ENCODE peak calls at places on chromosomes 16 and 17, in nine cellular contexts. R, C, Y, M, W, H, K, Q and U are unnamed samples. For H3K9me3 and H3K4me1, the result is how much of the 10 kb centered on the place peaks cover.

GRCh38 chr16:25419123-25419522 is 161.5 kb upstream of the ZKSCAN2 start:
- DNase-seq in R (no peak), M (no peak), Y (no peak), H (no peak), K (no peak), Q (no peak), W (no peak), C (no peak), U (no peak)

GRCh38 chr17:16999931-17000625 is 28.2 kb upstream of the TNFRSF13B start:
- DNase-seq in W (no peak), C (no peak), Q (peak), K (no peak), M (no peak), Y (no peak), H (no peak), R (no peak), U (no peak)

GRCh38 chr16:23595246-23595950 is 718 bp downstream of the NDUFAB1 start:
- DNase-seq in K (no peak), C (no peak), Y (peak), Q (no peak), R (no peak), M (no peak), W (no peak), H (no peak), U (peak)

GRCh38 chr16:27253526-27253930 is 15.0 kb downstream of the NSMCE1 start:
- DNase-seq in H (no peak), K (peak), W (no peak), C (no peak), Y (no peak), Q (no peak), R (no peak), M (peak), U (peak)

GRCh38 chr16:28974007-28974436 is 556 bp upstream of the SPNS1 start:
- DNase-seq in H (peak), R (no peak), M (peak), Q (peak), Y (peak), K (peak), C (no peak), W (peak), U (peak)

GRCh38 chr17:82528484-82529265 is 9.1 kb downstream of the FOXK2 start:
- DNase-seq in M (peak), W (peak), Y (peak), R (no peak), H (no peak), C (no peak), K (peak), Q (peak), U (no peak)

GRCh38 chr16:1071561-1072225 is 854 bp upstream of the SSTR5 start:
- DNase-seq in R (no peak), K (no peak), H (no peak), W (no peak), M (no peak), C (no peak), Q (no peak), Y (no peak), U (no peak)

GRCh38 chr17:42814633-42815399 is 9.3 kb downstream of the BECN1 start:
- DNase-seq in Y (no peak), H (no peak), C (no peak), Q (no peak), M (no peak), K (no peak), W (no peak), R (no peak), U (no peak)

GRCh38 chr17:27072885-27073284 is 221.0 kb upstream of the WSB1 start:
- DNase-seq in K (no peak), H (no peak), Q (no peak), C (no peak), M (no peak), W (no peak), R (no peak), Y (no peak), U (no peak)

GRCh38 chr17:27079660-27080059 is 214.3 kb upstream of the WSB1 start:
- DNase-seq in C (no peak), Y (no peak), W (no peak), R (no peak), M (no peak), Q (no peak), H (no peak), K (no peak), U (no peak)

GRCh38 chr17:27081002-27081638 is 212.8 kb upstream of the WSB1 start:
- DNase-seq in Y (no peak), R (no peak), M (no peak), K (no peak), C (no peak), Q (no peak), W (no peak), H (no peak), U (no peak)

GRCh38 chr17:27078296-27078695 is 215.6 kb upstream of the WSB1 start:
- DNase-seq in M (no peak), W (no peak), R (no peak), K (no peak), Q (no peak), Y (no peak), C (no peak), H (no peak), U (no peak)

DNA sequence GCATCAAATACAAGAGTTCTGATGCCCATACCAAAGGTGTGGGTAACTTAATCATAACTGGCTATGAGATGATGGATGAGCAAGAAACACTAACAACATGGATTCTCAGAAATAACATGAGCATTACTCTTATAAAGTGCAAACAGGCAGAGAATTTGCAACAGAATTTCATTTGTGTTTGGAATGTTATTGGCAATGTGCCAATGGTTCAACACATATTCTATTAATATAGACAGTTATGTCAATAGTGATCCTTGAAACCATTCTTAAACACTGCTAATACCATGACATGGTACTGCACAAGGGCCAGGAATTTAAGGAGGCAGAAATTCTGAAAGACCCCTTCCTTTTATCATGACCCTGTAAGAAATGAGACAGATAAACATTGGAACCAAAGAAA is 217.1 kb upstream of the WSB1 start:
- DNase-seq in M (no peak), W (no peak), H (no peak), R (no peak), Y (no peak), Q (no peak), C (no peak), K (no peak), U (no peak)
- H3K9me3 ChIP-seq in M (under half), W (under half), H (under half), R (under half), Y (under half), Q (under half), C (under half), K (under half), U (under half)

DNA sequence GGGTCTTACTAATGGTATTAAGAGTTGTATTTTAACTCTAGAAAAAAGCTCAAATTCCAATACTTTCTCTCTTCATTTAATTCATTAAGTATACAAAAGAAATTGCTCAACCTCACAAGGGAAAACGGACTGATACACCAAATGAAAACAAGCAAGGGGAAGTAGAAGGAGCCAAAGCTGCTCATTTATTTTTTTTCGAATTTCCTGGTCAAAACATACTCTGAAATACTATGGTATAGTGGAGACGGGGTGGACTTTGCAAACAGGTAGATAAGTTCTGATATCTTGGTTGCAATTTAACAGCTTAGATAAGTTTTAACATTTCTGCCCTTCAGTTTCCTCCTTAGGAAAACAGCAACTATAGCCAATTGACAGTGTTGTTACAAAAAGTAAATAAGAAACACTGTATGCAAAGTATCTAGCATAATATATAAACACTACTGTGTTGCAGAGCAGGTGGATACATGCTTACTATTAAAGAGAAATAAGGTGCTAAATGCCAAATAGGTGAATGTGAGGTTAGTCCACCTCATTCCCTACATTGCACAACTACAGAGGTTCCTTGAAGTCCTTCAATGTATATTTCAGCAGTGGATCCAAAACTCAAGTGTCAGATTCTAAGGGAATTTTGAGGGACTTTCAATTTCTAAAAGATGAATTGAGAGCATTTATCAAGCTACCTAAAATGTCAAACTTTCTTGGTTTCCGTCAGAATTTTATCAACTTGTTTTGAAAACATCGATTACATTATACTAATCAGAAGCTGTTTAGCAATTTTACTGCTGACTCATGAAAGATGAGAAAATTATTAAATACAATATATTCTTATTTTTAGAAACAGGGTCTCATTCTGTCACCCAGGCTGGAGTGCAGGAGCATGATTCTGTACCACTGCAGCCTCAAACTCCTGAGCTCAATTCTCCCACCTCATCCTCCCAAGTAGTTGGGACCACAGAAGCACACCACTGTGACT is 11.0 kb downstream of the CCDC47 start:
- DNase-seq in C (no peak), K (no peak), W (no peak), Q (no peak), M (no peak), Y (no peak), H (no peak), R (no peak), U (no peak)
- H3K4me3 ChIP-seq in C (no peak), K (no peak), W (no peak), Q (no peak), M (no peak), Y (no peak), H (no peak), R (no peak), U (no peak)

GRCh38 chr17:81417879-81418709 is 22.8 kb downstream of the BAHCC1 start:
- DNase-seq in M (no peak), H (no peak), Q (no peak), Y (no peak), C (no peak), W (no peak), R (no peak), K (no peak), U (no peak)
- H3K4me1 ChIP-seq in M (half or more), H (under half), Q (half or more), Y (under half), C (under half), W (under half), R (under half), K (half or more), U (half or more)

DNA sequence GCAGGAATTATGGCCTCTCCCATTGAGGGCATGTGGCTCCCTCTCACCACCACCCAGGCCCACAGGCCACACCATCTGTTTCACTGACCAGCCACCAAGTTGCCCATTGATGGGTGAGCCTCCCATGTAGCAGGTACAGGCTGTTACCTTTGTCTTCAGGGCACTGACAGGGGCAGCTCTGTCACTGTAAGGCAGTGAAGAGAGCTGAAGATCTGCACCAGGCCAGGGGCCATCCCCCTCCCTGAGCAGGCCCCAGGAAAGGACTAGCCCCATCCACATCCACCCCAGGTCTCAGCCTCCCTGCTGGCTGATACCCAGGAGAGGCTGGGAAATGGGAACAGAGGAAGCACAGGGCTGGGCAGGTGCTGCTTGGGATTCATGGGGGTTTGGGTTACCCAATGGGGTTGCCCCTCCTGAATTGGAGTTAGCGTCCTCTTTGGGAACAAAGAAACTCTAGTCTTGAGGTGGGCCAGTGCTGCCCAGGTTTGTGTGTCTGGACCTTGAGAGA is 1691.4 kb downstream of the TP53TG3F start:
- DNase-seq in Q (no peak), K (no peak), Y (no peak), W (no peak), M (no peak), C (no peak), R (no peak), H (no peak), U (no peak)
- H3K9me3 ChIP-seq in Q (under half), K (under half), Y (under half), W (under half), M (under half), C (under half), R (under half), H (half or more), U (under half)